ENCODE peak calls at places on chromosomes 13 and 19, in four cellular contexts. M is cardiac muscle cell, X is fibroblast of mammary gland, C is cardiac fibroblast. N is an unnamed sample.

GRCh38 chr19:45104658-45105384 is 11.8 kb downstream of the PPP1R37 start:
- DNase-seq in X (no peak), C (no peak), M (no peak), N (no peak)

GRCh38 chr13:90302113-90302512 is 1045.4 kb upstream of the MIR17HG start:
- DNase-seq in M (peak), C (peak), X (peak), N (no peak)

GRCh38 chr13:51181752-51182383 is 40.3 kb upstream of the FAM124A start:
- DNase-seq in X (no peak), M (no peak), C (no peak), N (no peak)

GRCh38 chr19:50897191-50897607 is 14.0 kb downstream of the KLK4 start:
- DNase-seq in C (no peak), M (no peak), X (no peak), N (no peak)

GRCh38 chr19:14416743-14417214 is 2.4 kb downstream of the DDX39A start:
- DNase-seq in C (no peak), M (no peak), X (peak), N (no peak)

GRCh38 chr19:42253245-42254082 is 1.5 kb downstream of the ERF start:
- DNase-seq in X (peak), M (peak), C (no peak), N (peak)

GRCh38 chr13:26560456-26560855 is 3.0 kb downstream of the WASF3 start:
- DNase-seq in M (no peak), X (no peak), C (no peak), N (no peak)

GRCh38 chr13:108375772-108376171 is 106.3 kb downstream of the TNFSF13B start:
- DNase-seq in X (no peak), C (no peak), M (no peak), N (no peak)

GRCh38 chr19:55638864-55639359 is 1.9 kb upstream of the ZNF580 start:
- DNase-seq in X (peak), M (peak), C (peak), N (no peak)

GRCh38 chr13:111922086-111922485 is 144.9 kb upstream of the SOX1 start:
- DNase-seq in X (no peak), M (no peak), C (no peak), N (no peak)

GRCh38 chr13:51957377-51958216 is 53.7 kb downstream of the ATP7B start:
- DNase-seq in M (no peak), X (no peak), C (no peak), N (no peak)

DNA sequence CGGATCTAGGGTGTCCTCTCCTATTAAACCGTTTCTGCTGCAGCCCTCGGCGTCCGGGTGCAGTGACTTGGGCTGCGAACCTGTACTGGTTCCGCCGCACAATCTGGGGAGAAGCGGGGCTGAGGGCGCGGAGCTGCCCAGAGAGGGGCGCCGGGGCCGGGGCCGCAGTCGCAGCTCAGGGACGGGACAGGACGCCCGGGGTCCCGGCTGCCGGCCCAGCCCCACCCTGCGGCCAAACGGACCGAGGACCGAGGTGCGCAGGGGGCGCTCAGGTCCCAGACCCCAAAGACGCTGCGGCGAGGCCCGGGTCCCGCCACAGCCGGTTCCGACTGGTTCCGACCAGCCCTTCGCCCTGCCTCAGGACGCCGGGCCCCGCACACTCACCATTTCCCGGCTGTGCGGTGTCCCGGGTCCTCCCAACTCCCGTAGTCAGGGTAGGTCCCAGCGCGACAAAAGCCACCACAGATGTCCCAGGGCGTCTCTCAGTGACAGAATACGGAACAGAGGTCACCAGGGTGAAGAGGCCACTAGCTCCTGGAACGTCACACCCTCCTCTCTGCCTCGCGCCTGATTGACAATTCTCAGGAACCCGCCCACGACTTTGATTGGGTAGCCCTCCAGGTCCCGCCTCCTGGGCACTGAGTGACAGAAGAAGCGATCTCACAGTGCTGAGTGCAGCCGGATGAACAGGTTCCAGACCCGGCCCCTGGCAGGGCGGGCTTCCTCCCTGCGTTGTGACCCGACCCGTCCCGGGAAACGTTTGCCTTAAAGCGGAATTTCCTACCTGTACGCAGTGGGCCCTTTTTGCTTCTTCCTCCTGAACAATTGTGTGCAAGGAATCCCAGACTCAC is at the start of gene ZNF44:
- DNase-seq in X (peak), C (peak), M (peak), N (peak)
- TF ChIP-seq CTCF in X (no peak), C (no peak), M (no peak), N (no peak)

DNA sequence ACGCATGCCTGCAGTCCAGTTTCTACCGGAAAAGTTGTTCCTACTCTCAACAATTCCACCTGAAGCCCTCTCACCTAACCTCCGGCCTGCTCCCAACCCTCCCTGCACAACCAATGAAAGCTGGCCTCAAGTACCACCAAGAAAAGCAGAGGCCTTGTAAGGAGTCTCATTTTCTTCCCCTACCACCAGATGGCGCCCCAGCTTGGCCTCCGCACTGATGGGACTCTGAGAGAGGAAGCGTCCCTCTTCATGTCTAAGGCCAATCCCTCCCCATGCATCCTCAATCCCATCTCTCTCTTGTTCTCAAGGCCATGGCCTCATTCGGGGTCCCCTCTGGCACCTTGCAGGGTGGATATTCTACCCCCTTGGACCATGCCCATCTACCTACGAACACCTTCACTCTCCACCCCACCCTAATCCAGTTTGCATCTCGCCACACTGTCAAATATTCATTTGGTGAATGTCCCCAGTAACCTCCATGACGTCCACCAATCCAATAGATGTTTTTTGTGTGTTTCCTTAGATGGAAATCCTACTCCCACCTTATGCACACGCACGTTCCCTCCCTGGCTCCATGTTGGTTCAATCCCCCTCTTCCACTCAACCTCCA is 412.8 kb downstream of the ZNF536 start:
- DNase-seq in C (peak), X (peak), M (peak), N (peak)
- TF ChIP-seq CTCF in C (peak), X (peak), M (peak), N (peak)

DNA sequence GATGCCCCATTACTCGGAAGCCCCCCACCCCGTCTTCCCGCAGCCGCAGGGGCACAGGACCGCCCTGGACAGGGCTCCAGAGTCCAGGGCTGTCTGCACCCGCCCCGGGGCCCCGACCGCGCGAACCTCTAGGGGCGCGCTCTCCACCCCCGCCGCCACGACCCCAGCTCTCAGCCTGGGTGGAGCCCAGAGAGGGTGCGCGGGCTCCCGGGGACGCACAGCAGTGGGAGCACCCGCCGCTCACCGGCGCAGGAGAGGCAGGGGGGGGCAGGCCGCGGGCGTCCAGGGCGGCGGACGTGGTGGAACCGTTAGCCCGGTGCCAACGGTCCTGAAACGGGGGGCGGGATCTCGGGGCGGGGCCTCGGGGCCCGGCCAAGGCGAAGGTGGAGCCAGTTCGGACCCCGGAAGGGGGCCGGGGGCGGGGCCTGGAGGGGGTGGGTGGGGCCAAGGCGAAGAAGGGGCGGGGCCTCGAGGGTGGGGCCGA is at the start of gene ATP8B3:
- DNase-seq in M (no peak), X (no peak), C (no peak), N (peak)
- TF ChIP-seq CTCF in M (peak), X (no peak), C (no peak), N (no peak)

DNA sequence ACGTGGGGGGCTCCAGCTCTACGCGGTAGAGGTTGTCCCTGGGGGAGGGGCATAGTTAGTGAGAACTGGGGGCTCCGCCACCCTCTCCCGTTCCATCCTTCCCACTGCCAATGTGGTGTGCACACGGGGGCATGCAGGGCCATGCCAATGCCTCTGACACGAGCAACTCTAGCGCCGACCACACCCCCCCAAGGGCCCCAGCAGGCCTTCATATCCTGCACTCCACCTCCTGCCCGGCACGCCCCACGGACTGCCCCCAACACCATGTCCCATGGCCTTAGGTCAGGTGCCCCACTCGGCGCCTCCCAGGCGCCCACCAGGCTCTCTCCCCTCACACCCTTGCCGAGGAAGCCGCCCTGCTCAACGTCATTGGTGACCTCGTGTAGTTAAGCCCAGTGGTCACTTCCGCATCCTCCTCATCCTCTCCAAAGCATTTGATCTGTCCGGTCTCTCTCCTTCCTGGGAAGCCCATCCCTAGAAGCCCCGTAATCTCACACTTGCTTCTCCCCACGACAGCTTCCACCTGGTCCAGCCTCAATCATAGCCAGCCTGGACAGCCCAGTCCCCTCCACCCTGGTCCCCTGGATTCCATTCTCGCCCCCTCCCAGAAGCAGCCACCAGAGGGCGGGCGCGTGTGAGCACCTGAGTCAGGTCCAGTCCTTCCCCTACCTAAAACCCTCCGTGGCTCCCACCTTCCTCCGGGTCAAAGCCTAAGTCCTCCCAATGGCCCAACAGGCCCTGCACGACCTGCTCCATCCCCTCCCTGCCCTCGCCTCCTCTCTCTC is 2.1 kb downstream of the SEMA6B start:
- DNase-seq in M (no peak), C (no peak), X (no peak), N (no peak)
- TF ChIP-seq CTCF in M (peak), C (peak), X (no peak), N (peak)

DNA sequence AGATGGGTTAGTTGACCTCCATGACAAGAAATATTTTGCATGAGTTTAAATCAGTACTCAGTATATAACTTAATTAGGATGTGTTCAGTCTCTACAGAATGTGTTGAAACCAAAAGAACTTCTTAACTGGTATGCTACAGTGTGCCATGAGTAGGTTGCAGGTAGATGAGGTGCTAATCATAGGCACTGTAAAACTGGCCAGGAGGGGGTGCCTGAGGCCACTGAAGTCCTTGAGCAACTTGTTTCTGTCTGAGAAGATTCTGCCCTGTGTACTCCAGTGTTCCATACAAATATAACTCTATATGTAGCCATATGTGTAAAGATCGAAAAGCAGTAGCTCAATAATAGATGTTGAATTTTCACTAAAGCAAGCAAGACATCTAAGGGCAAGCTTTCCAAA is 549.2 kb upstream of the KLF12 start:
- DNase-seq in X (peak), C (peak), M (peak), N (no peak)
- TF ChIP-seq CTCF in X (peak), C (no peak), M (peak), N (no peak)

DNA sequence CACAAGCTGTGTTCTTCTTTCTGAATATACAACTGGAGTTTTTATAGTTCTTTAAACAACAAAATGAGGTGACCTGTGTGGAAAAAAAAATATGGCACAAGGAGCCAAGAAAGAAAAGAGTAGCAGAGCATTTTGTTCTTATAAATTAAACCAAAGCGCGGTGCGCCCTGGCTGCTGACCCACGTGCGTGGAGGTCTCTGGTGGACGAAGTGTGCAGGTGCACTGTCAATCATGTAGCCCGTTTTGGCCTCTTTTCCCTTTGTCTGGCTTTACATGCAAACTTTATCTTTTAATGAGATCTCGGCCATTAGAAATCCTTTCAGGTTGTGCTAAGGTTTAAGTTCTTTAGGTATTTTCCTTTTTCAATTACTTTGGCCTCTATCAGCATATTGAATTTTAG is 443.8 kb upstream of the SLC10A2 start:
- DNase-seq in X (no peak), C (no peak), M (no peak), N (no peak)
- TF ChIP-seq CTCF in X (no peak), C (no peak), M (no peak), N (no peak)

DNA sequence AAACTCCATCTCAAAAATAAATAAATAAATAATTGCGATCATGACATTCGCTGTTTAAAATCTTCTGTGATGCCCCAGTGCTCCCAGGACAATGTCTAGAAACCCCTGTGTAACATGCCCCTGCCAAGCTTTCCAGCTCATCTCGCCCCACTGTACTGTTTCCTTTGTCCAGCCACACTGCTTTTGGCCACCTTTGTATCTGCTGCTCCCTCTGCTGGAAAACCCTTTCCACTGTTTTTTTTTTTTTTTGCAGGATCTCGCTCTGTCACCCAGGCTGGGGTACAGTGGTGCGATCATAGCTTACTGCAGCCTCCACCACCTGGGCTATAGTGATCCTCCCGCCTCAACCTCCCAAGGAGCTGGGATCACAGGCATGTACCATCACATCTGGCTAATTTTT is 7.5 kb downstream of the PLAUR start:
- DNase-seq in X (peak), M (peak), C (peak), N (no peak)
- TF ChIP-seq CTCF in X (peak), M (peak), C (peak), N (no peak)

GRCh38 chr19:5150902-5151741 is 182.2 kb downstream of the KDM4B start:
- DNase-seq in X (no peak), C (no peak), M (no peak), N (no peak)
- TF ChIP-seq CTCF in X (no peak), C (no peak), M (no peak), N (no peak)

DNA sequence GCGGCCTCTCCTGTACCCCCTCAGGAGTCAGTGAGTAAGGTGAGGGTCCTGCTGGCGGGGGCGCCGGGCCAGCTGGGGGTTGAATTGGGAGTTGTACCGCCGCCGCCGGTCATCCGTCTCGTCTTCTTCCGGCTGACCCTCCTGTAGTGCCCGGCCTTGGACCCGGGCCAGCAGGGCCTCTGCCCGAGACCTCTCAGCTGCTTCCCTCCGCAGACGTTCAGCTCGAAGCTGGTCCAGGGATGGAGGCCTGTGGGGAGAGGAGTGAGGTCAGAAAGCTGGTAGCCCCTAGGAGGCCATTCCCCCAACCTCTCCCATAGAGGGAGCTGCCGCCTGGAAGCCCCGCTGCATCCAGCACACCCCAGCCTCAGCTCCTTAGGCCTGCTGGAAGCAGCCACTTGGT is 3.8 kb downstream of the LENG1 start:
- DNase-seq in C (no peak), M (no peak), X (no peak), N (no peak)
- TF ChIP-seq CTCF in C (no peak), M (no peak), X (no peak), N (no peak)

N was measured in GM13976.